ENCODE peak calls at places on chromosomes 12 and 14, in five cellular contexts. One of them, this sample, is unnamed.

GRCh38 chr14:105071326-105071725 is 6.1 kb upstream of the GPR132 start:
- DNase-seq in H9: no peak
- DNase-seq in H1: no peak
- DNase-seq in mesenchymal stem cell: no peak
- DNase-seq in neuronal stem cell: no peak
- DNase-seq in this sample: no peak

GRCh38 chr14:94768521-94769412 is 1.1 kb downstream of the GSC start:
- DNase-seq in H9: peak
- DNase-seq in H1: no peak
- DNase-seq in mesenchymal stem cell: no peak
- DNase-seq in neuronal stem cell: no peak
- DNase-seq in this sample: no peak

GRCh38 chr12:107402041-107403022 is 283.3 kb upstream of the PWP1 start:
- DNase-seq in H9: peak
- DNase-seq in H1: peak
- DNase-seq in mesenchymal stem cell: peak
- DNase-seq in neuronal stem cell: peak
- DNase-seq in this sample: peak

GRCh38 chr14:104266643-104267575 is 128.5 kb downstream of the KIF26A start:
- DNase-seq in H9: peak
- DNase-seq in H1: no peak
- DNase-seq in mesenchymal stem cell: no peak
- DNase-seq in neuronal stem cell: no peak
- DNase-seq in this sample: no peak

GRCh38 chr12:2018401-2018800 is 14.1 kb upstream of the DCP1B start:
- DNase-seq in H9: no peak
- DNase-seq in H1: no peak
- DNase-seq in mesenchymal stem cell: no peak
- DNase-seq in neuronal stem cell: no peak
- DNase-seq in this sample: no peak

GRCh38 chr12:97602315-97602714 is 139.7 kb downstream of the RMST start:
- DNase-seq in H9: no peak
- DNase-seq in H1: no peak
- DNase-seq in mesenchymal stem cell: no peak
- DNase-seq in neuronal stem cell: no peak
- DNase-seq in this sample: no peak

GRCh38 chr14:58712357-58712756 is 74.6 kb downstream of the DACT1 start:
- DNase-seq in H9: no peak
- DNase-seq in H1: no peak
- DNase-seq in mesenchymal stem cell: peak
- DNase-seq in neuronal stem cell: no peak
- DNase-seq in this sample: no peak

GRCh38 chr14:56715938-56716337 is 94.3 kb downstream of the OTX2 start:
- DNase-seq in H9: no peak
- DNase-seq in H1: no peak
- DNase-seq in mesenchymal stem cell: no peak
- DNase-seq in neuronal stem cell: no peak
- DNase-seq in this sample: no peak

GRCh38 chr12:121532503-121533390 is 48.1 kb downstream of the KDM2B start:
- DNase-seq in H9: no peak
- DNase-seq in H1: no peak
- DNase-seq in mesenchymal stem cell: peak
- DNase-seq in neuronal stem cell: no peak
- DNase-seq in this sample: no peak

GRCh38 chr12:7067096-7067495 is 6.6 kb downstream of the C1S start:
- DNase-seq in H9: no peak
- DNase-seq in H1: no peak
- DNase-seq in mesenchymal stem cell: no peak
- DNase-seq in neuronal stem cell: no peak
- DNase-seq in this sample: no peak

GRCh38 chr12:57845478-57846284 is 848 bp downstream of the CTDSP2 start:
- DNase-seq in H9: peak
- DNase-seq in H1: no peak
- DNase-seq in mesenchymal stem cell: peak
- DNase-seq in neuronal stem cell: no peak
- DNase-seq in this sample: peak

GRCh38 chr14:56271988-56272387 is 153.8 kb downstream of the PELI2 start:
- DNase-seq in H9: no peak
- DNase-seq in H1: no peak
- DNase-seq in mesenchymal stem cell: no peak
- DNase-seq in neuronal stem cell: no peak
- DNase-seq in this sample: no peak

GRCh38 chr12:3445127-3445978 is 45.6 kb upstream of the PRMT8 start:
- DNase-seq in H9: no peak
- DNase-seq in H1: no peak
- DNase-seq in mesenchymal stem cell: no peak
- DNase-seq in neuronal stem cell: no peak
- DNase-seq in this sample: no peak

DNA sequence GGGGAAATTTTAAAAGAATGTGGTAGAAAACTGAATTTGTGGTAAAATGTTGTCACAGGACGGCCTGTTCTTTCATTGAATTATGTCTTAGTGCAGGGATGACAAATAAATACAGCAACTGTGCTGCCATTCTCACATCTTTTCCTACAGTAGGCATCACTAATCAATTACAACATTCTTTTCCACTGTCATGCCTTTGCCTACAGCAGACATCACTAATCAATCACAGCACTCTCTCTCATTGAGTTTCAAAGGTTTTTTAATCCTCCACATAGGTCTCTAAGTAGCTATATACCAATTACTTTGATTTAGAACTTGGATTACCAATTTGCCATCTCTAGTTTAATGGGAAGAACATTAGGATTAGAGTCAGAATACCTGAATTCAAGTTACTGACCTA is 30.1 kb downstream of the NTF3 start:
- DNase-seq in H9: no peak
- DNase-seq in H1: no peak
- DNase-seq in mesenchymal stem cell: no peak
- DNase-seq in neuronal stem cell: no peak
- DNase-seq in this sample: no peak
- H2BK5ac ChIP-seq in H9: no peak
- H2BK5ac ChIP-seq in H1: no peak
- H2BK5ac ChIP-seq in mesenchymal stem cell: no peak
- H2BK5ac ChIP-seq in neuronal stem cell: no peak
- H2BK5ac ChIP-seq in this sample: no peak

DNA sequence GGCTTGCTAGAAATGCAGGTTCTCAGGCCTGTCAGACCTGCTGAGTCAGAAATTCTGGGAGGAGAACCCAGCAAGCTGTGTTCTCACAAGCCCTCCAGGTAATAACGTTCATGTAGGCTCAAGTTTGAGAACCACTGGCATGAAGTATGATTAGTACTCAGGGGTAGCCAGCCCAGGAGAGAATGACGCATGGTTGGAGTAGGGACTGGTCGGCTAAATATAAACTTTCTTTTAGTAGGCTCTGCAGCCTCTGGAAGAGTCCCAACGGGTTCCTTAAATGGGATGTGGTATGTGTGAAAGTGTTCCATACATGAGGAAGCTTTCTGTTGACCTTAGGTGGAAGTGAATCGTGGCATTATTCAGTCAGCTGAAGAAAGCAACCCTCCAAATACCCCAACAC is 209.3 kb downstream of the SLC41A2 start:
- DNase-seq in H9: peak
- DNase-seq in H1: no peak
- DNase-seq in mesenchymal stem cell: peak
- DNase-seq in neuronal stem cell: no peak
- DNase-seq in this sample: peak
- H2BK12ac ChIP-seq in H9: no peak
- H2BK12ac ChIP-seq in H1: no peak
- H2BK12ac ChIP-seq in mesenchymal stem cell: no peak
- H2BK12ac ChIP-seq in neuronal stem cell: no peak
- H2BK12ac ChIP-seq in this sample: no peak

GRCh38 chr12:62816624-62817023 is 118.3 kb downstream of the PPM1H start:
- DNase-seq in H9: no peak
- DNase-seq in H1: no peak
- DNase-seq in mesenchymal stem cell: no peak
- DNase-seq in neuronal stem cell: no peak
- DNase-seq in this sample: no peak

GRCh38 chr12:62813031-62813829 is 121.7 kb downstream of the PPM1H start:
- DNase-seq in H9: peak
- DNase-seq in H1: peak
- DNase-seq in mesenchymal stem cell: peak
- DNase-seq in neuronal stem cell: peak
- DNase-seq in this sample: peak

GRCh38 chr12:62814243-62814642 is 120.7 kb downstream of the PPM1H start:
- DNase-seq in H9: no peak
- DNase-seq in H1: no peak
- DNase-seq in mesenchymal stem cell: no peak
- DNase-seq in neuronal stem cell: no peak
- DNase-seq in this sample: no peak

GRCh38 chr12:62817556-62818271 is 117.2 kb downstream of the PPM1H start:
- DNase-seq in H9: no peak
- DNase-seq in H1: no peak
- DNase-seq in mesenchymal stem cell: peak
- DNase-seq in neuronal stem cell: no peak
- DNase-seq in this sample: no peak
- H3K4me2 ChIP-seq in H9: no peak
- H3K4me2 ChIP-seq in H1: no peak
- H3K4me2 ChIP-seq in mesenchymal stem cell: no peak
- H3K4me2 ChIP-seq in neuronal stem cell: no peak
- H3K4me2 ChIP-seq in this sample: no peak

DNA sequence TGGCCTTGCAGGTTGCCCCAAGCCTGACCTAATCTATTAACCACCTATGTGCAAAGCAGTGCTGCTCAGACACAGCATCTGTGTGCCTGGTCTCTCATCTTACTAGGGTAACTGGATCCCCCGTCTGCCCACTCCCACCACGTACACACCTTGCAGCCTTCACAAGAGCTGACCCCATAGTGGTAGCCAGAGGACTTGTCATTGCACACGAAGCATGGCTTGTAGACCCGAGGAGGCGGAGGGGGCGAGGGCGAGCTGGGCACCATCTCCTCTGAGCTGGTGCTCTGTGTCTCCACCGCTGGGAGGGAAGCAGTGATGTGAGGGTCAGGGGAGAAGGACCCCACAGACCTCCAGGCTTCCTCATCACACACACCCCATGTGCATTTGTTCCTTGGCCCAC is 8.4 kb upstream of the ITGB7 start:
- DNase-seq in H9: no peak
- DNase-seq in H1: no peak
- DNase-seq in mesenchymal stem cell: no peak
- DNase-seq in neuronal stem cell: no peak
- DNase-seq in this sample: no peak
- H2BK5ac ChIP-seq in H9: no peak
- H2BK5ac ChIP-seq in H1: peak
- H2BK5ac ChIP-seq in mesenchymal stem cell: no peak
- H2BK5ac ChIP-seq in neuronal stem cell: no peak
- H2BK5ac ChIP-seq in this sample: no peak

GRCh38 chr12:130700492-130701401 is 15.4 kb downstream of the RIMBP2 start:
- DNase-seq in H9: peak
- DNase-seq in H1: no peak
- DNase-seq in mesenchymal stem cell: no peak
- DNase-seq in neuronal stem cell: no peak
- DNase-seq in this sample: no peak
- H2BK12ac ChIP-seq in H9: no peak
- H2BK12ac ChIP-seq in H1: no peak
- H2BK12ac ChIP-seq in mesenchymal stem cell: no peak
- H2BK12ac ChIP-seq in neuronal stem cell: peak
- H2BK12ac ChIP-seq in this sample: no peak

GRCh38 chr12:132147423-132148367 is 3.4 kb downstream of the NOC4L start:
- DNase-seq in H9: no peak
- DNase-seq in H1: no peak
- DNase-seq in mesenchymal stem cell: no peak
- DNase-seq in neuronal stem cell: no peak
- DNase-seq in this sample: no peak
- H3K4me2 ChIP-seq in H9: no peak
- H3K4me2 ChIP-seq in H1: no peak
- H3K4me2 ChIP-seq in mesenchymal stem cell: no peak
- H3K4me2 ChIP-seq in neuronal stem cell: no peak
- H3K4me2 ChIP-seq in this sample: no peak

GRCh38 chr14:50860478-50861086 is 11.3 kb upstream of the ABHD12B start:
- DNase-seq in H9: peak
- DNase-seq in H1: peak
- DNase-seq in mesenchymal stem cell: peak
- DNase-seq in neuronal stem cell: peak
- DNase-seq in this sample: peak

GRCh38 chr14:50864911-50865310 is 6.9 kb upstream of the ABHD12B start:
- DNase-seq in H9: no peak
- DNase-seq in H1: no peak
- DNase-seq in mesenchymal stem cell: no peak
- DNase-seq in neuronal stem cell: no peak
- DNase-seq in this sample: no peak

GRCh38 chr14:50864237-50864636 is 7.6 kb upstream of the ABHD12B start:
- DNase-seq in H9: no peak
- DNase-seq in H1: no peak
- DNase-seq in mesenchymal stem cell: no peak
- DNase-seq in neuronal stem cell: no peak
- DNase-seq in this sample: peak

GRCh38 chr14:50862171-50862570 is 9.7 kb upstream of the ABHD12B start:
- DNase-seq in H9: no peak
- DNase-seq in H1: no peak
- DNase-seq in mesenchymal stem cell: peak
- DNase-seq in neuronal stem cell: no peak
- DNase-seq in this sample: no peak

DNA sequence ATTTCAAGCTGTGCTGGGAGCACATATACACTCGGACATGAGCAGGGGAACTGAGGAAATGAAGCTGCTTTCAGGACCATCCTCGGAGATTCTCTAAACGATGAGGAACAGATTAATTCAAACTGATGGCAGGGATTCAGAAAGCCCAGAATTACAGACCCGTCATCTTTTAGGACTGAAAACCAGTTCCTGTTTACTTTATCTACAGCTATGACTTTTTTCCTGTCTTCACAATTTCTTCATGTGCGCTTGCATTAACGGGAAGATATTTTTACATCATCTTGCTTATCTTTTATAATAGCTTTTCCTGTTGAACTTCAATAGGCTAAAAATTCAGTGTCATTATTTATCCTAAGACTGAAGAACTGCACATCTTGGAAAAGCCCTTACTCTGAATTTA is 6.2 kb upstream of the ABHD12B start:
- DNase-seq in H9: no peak
- DNase-seq in H1: no peak
- DNase-seq in mesenchymal stem cell: peak
- DNase-seq in neuronal stem cell: no peak
- DNase-seq in this sample: no peak
- H2BK5ac ChIP-seq in H9: no peak
- H2BK5ac ChIP-seq in H1: no peak
- H2BK5ac ChIP-seq in mesenchymal stem cell: no peak
- H2BK5ac ChIP-seq in neuronal stem cell: no peak
- H2BK5ac ChIP-seq in this sample: no peak

This sample was measured in trophoblast cell.